ENCODE peak calls at places on chromosomes 12 and 14, in six cellular contexts. One of them, this sample, is unnamed. For H3K36me3, the result is how much of the 10 kb centered on the place peaks cover.

GRCh38 chr12:76883826-76884225 is 5.0 kb upstream of the CSRP2 start:
- DNase-seq in MM.1S: no peak
- DNase-seq in esophagus squamous epithelium: no peak
- DNase-seq in stomach: no peak
- DNase-seq in left ventricle myocardium inferior: peak
- DNase-seq in body of pancreas: peak
- DNase-seq in this sample: no peak

GRCh38 chr14:80587096-80587724 is 354.3 kb downstream of the CEP128 start:
- DNase-seq in MM.1S: no peak
- DNase-seq in body of pancreas: peak
- DNase-seq in esophagus squamous epithelium: no peak
- DNase-seq in stomach: no peak
- DNase-seq in left ventricle myocardium inferior: no peak
- DNase-seq in this sample: no peak

GRCh38 chr12:56591961-56592360 is 38.2 kb downstream of the BAZ2A start:
- DNase-seq in MM.1S: no peak
- DNase-seq in body of pancreas: no peak
- DNase-seq in left ventricle myocardium inferior: no peak
- DNase-seq in stomach: no peak
- DNase-seq in esophagus squamous epithelium: no peak
- DNase-seq in this sample: no peak

GRCh38 chr12:107368586-107368985 is 275.2 kb upstream of the CRY1 start:
- DNase-seq in esophagus squamous epithelium: no peak
- DNase-seq in stomach: no peak
- DNase-seq in left ventricle myocardium inferior: no peak
- DNase-seq in body of pancreas: no peak
- DNase-seq in MM.1S: no peak
- DNase-seq in this sample: no peak

GRCh38 chr12:77925536-77926108 is 94.9 kb downstream of the NAV3 start:
- DNase-seq in left ventricle myocardium inferior: peak
- DNase-seq in esophagus squamous epithelium: no peak
- DNase-seq in MM.1S: peak
- DNase-seq in stomach: peak
- DNase-seq in body of pancreas: peak
- DNase-seq in this sample: peak

GRCh38 chr12:58425481-58426392 is 484.4 kb downstream of the ATP23 start:
- DNase-seq in MM.1S: peak
- DNase-seq in stomach: peak
- DNase-seq in left ventricle myocardium inferior: no peak
- DNase-seq in body of pancreas: no peak
- DNase-seq in esophagus squamous epithelium: no peak
- DNase-seq in this sample: no peak

GRCh38 chr12:132132609-132133430 is 11.3 kb downstream of the DDX51 start:
- DNase-seq in esophagus squamous epithelium: no peak
- DNase-seq in stomach: no peak
- DNase-seq in left ventricle myocardium inferior: no peak
- DNase-seq in body of pancreas: no peak
- DNase-seq in MM.1S: no peak
- DNase-seq in this sample: peak

GRCh38 chr12:123986374-123986920 is 13.4 kb downstream of the ZNF664 start:
- DNase-seq in esophagus squamous epithelium: no peak
- DNase-seq in body of pancreas: no peak
- DNase-seq in left ventricle myocardium inferior: no peak
- DNase-seq in stomach: no peak
- DNase-seq in MM.1S: no peak
- DNase-seq in this sample: no peak

GRCh38 chr14:25887251-25887908 is 710.5 kb downstream of the NOVA1 start:
- DNase-seq in body of pancreas: no peak
- DNase-seq in left ventricle myocardium inferior: no peak
- DNase-seq in stomach: no peak
- DNase-seq in esophagus squamous epithelium: no peak
- DNase-seq in MM.1S: no peak
- DNase-seq in this sample: no peak

GRCh38 chr12:65152012-65152411 is 17.4 kb upstream of the LEMD3 start:
- DNase-seq in body of pancreas: no peak
- DNase-seq in stomach: no peak
- DNase-seq in MM.1S: no peak
- DNase-seq in esophagus squamous epithelium: no peak
- DNase-seq in left ventricle myocardium inferior: no peak
- DNase-seq in this sample: no peak

GRCh38 chr12:91406920-91407341 is 224.3 kb upstream of the DCN start:
- DNase-seq in body of pancreas: no peak
- DNase-seq in MM.1S: no peak
- DNase-seq in esophagus squamous epithelium: no peak
- DNase-seq in left ventricle myocardium inferior: no peak
- DNase-seq in stomach: no peak
- DNase-seq in this sample: no peak

GRCh38 chr14:35687335-35687939 is 121.7 kb downstream of the RALGAPA1 start:
- DNase-seq in left ventricle myocardium inferior: no peak
- DNase-seq in body of pancreas: peak
- DNase-seq in esophagus squamous epithelium: no peak
- DNase-seq in stomach: no peak
- DNase-seq in MM.1S: peak
- DNase-seq in this sample: no peak

GRCh38 chr14:58637391-58638230 is at the start of gene DACT1:
- DNase-seq in MM.1S: peak
- DNase-seq in body of pancreas: peak
- DNase-seq in stomach: peak
- DNase-seq in esophagus squamous epithelium: no peak
- DNase-seq in left ventricle myocardium inferior: peak
- DNase-seq in this sample: peak

GRCh38 chr12:2169964-2170363 is 117.2 kb downstream of the CACNA1C start:
- DNase-seq in left ventricle myocardium inferior: no peak
- DNase-seq in body of pancreas: no peak
- DNase-seq in esophagus squamous epithelium: no peak
- DNase-seq in stomach: no peak
- DNase-seq in MM.1S: no peak
- DNase-seq in this sample: no peak

GRCh38 chr14:102849522-102850379 is 72.5 kb downstream of the TRAF3 start:
- DNase-seq in stomach: peak
- DNase-seq in left ventricle myocardium inferior: no peak
- DNase-seq in MM.1S: no peak
- DNase-seq in esophagus squamous epithelium: no peak
- DNase-seq in body of pancreas: no peak
- DNase-seq in this sample: no peak

GRCh38 chr12:80494836-80495235 is 50.8 kb downstream of the PTPRQ start:
- DNase-seq in stomach: no peak
- DNase-seq in MM.1S: no peak
- DNase-seq in esophagus squamous epithelium: no peak
- DNase-seq in left ventricle myocardium inferior: no peak
- DNase-seq in body of pancreas: no peak
- DNase-seq in this sample: no peak

GRCh38 chr12:121787063-121787774 is 6.3 kb downstream of the RHOF start:
- DNase-seq in esophagus squamous epithelium: no peak
- DNase-seq in MM.1S: no peak
- DNase-seq in left ventricle myocardium inferior: no peak
- DNase-seq in stomach: peak
- DNase-seq in body of pancreas: no peak
- DNase-seq in this sample: peak

GRCh38 chr14:96229315-96229714 is 24.7 kb downstream of the BDKRB2 start:
- DNase-seq in stomach: no peak
- DNase-seq in left ventricle myocardium inferior: no peak
- DNase-seq in MM.1S: no peak
- DNase-seq in esophagus squamous epithelium: no peak
- DNase-seq in body of pancreas: no peak
- DNase-seq in this sample: peak

GRCh38 chr14:85437143-85437542 is 92.8 kb upstream of the FLRT2 start:
- DNase-seq in body of pancreas: peak
- DNase-seq in left ventricle myocardium inferior: no peak
- DNase-seq in esophagus squamous epithelium: no peak
- DNase-seq in MM.1S: no peak
- DNase-seq in stomach: no peak
- DNase-seq in this sample: no peak

GRCh38 chr12:49921299-49921698 is 17.6 kb upstream of the FAIM2 start:
- DNase-seq in MM.1S: no peak
- DNase-seq in left ventricle myocardium inferior: no peak
- DNase-seq in esophagus squamous epithelium: no peak
- DNase-seq in stomach: no peak
- DNase-seq in body of pancreas: no peak
- DNase-seq in this sample: no peak

GRCh38 chr12:57461326-57461903 is 1.8 kb downstream of the GLI1 start:
- DNase-seq in MM.1S: no peak
- DNase-seq in esophagus squamous epithelium: no peak
- DNase-seq in body of pancreas: peak
- DNase-seq in left ventricle myocardium inferior: peak
- DNase-seq in stomach: peak
- DNase-seq in this sample: peak

GRCh38 chr14:63551338-63551737 is 8.2 kb upstream of the PPP2R5E start:
- DNase-seq in stomach: no peak
- DNase-seq in left ventricle myocardium inferior: no peak
- DNase-seq in MM.1S: no peak
- DNase-seq in body of pancreas: no peak
- DNase-seq in esophagus squamous epithelium: no peak
- DNase-seq in this sample: no peak

GRCh38 chr12:108310489-108310888 is 28.6 kb downstream of the CMKLR1 start:
- DNase-seq in body of pancreas: no peak
- DNase-seq in esophagus squamous epithelium: no peak
- DNase-seq in left ventricle myocardium inferior: no peak
- DNase-seq in stomach: no peak
- DNase-seq in MM.1S: no peak
- DNase-seq in this sample: no peak

DNA sequence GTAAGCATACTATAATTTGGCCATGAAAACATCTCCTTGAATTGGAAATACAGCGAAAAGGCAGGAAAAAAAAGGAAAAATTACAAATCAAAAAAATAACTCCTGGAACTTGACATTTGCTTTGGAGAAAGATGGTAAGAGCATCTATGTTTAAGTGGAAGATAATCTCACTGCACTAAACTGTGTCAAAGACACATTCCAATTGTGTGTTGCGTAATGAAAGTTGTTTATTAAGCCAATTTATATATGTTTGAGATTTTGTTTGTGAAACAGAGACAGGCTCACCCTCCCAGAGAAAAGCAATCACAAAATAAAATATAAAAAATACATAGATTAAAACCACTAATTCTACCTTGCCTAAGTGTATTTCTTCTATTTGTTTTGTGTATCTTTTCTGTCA is 11.1 kb upstream of the ATXN7L3B start:
- DNase-seq in MM.1S: no peak
- DNase-seq in esophagus squamous epithelium: no peak
- DNase-seq in left ventricle myocardium inferior: no peak
- DNase-seq in stomach: no peak
- DNase-seq in body of pancreas: no peak
- DNase-seq in this sample: no peak
- H3K4me3 ChIP-seq in MM.1S: no peak
- H3K4me3 ChIP-seq in esophagus squamous epithelium: no peak
- H3K4me3 ChIP-seq in left ventricle myocardium inferior: no peak
- H3K4me3 ChIP-seq in stomach: no peak
- H3K4me3 ChIP-seq in body of pancreas: no peak
- H3K4me3 ChIP-seq in this sample: no peak

DNA sequence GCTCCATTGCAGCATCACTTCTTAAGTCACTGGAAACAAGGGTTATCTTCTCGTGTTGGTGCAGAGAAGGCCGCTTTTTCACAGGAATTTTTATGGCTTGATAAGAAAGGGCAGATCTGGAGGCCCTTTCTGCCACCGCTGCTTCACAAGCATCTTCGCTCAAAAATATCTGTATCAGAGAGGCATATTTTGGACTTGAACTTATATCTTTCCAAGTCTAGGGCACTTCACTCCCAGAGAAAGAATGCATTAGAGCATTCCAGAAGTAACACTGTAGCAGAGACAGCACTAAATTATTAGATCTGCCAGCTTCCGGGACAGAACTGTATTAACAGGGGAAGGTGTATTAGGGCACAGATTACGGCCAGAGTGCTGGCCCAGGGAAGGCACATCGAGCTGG is 151.7 kb upstream of the AMIGO2 start:
- DNase-seq in left ventricle myocardium inferior: no peak
- DNase-seq in MM.1S: no peak
- DNase-seq in body of pancreas: no peak
- DNase-seq in stomach: no peak
- DNase-seq in esophagus squamous epithelium: no peak
- DNase-seq in this sample: no peak
- H3K36me3 ChIP-seq in left ventricle myocardium inferior: under half
- H3K36me3 ChIP-seq in MM.1S: under half
- H3K36me3 ChIP-seq in body of pancreas: under half
- H3K36me3 ChIP-seq in stomach: under half
- H3K36me3 ChIP-seq in esophagus squamous epithelium: under half
- H3K36me3 ChIP-seq in this sample: under half

GRCh38 chr12:41680155-41680554 is 464.5 kb downstream of the GXYLT1 start:
- DNase-seq in MM.1S: no peak
- DNase-seq in esophagus squamous epithelium: no peak
- DNase-seq in left ventricle myocardium inferior: no peak
- DNase-seq in body of pancreas: no peak
- DNase-seq in stomach: no peak
- DNase-seq in this sample: no peak

GRCh38 chr12:41684997-41685396 is 459.7 kb downstream of the GXYLT1 start:
- DNase-seq in stomach: no peak
- DNase-seq in left ventricle myocardium inferior: no peak
- DNase-seq in esophagus squamous epithelium: no peak
- DNase-seq in MM.1S: no peak
- DNase-seq in body of pancreas: no peak
- DNase-seq in this sample: no peak

GRCh38 chr12:41683023-41683422 is 461.7 kb downstream of the GXYLT1 start:
- DNase-seq in esophagus squamous epithelium: no peak
- DNase-seq in MM.1S: peak
- DNase-seq in body of pancreas: no peak
- DNase-seq in left ventricle myocardium inferior: no peak
- DNase-seq in stomach: no peak
- DNase-seq in this sample: no peak

GRCh38 chr12:41681898-41682297 is 462.8 kb downstream of the GXYLT1 start:
- DNase-seq in body of pancreas: no peak
- DNase-seq in MM.1S: no peak
- DNase-seq in left ventricle myocardium inferior: no peak
- DNase-seq in stomach: no peak
- DNase-seq in esophagus squamous epithelium: no peak
- DNase-seq in this sample: no peak

DNA sequence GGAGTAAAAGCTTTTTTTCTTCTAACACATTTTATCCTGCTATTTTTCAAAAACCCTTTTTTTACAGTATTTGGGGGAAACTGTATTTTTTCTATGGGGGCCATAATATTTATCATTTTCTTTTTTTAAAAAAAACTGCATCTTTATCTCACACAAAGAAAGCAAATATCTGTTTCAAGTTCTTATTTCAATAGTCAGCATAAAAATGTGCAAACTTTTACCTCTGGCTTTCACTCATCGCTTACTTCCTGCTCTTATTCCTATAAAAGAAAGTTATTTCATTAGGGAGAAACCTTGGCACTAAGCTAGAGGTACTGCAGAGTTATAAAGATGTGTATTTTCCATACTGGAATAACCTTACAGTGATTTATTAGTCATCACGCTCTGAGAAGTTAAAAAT is 461.2 kb downstream of the GXYLT1 start:
- DNase-seq in esophagus squamous epithelium: no peak
- DNase-seq in left ventricle myocardium inferior: no peak
- DNase-seq in MM.1S: no peak
- DNase-seq in stomach: no peak
- DNase-seq in body of pancreas: no peak
- DNase-seq in this sample: no peak
- H3K4me3 ChIP-seq in esophagus squamous epithelium: no peak
- H3K4me3 ChIP-seq in left ventricle myocardium inferior: no peak
- H3K4me3 ChIP-seq in MM.1S: no peak
- H3K4me3 ChIP-seq in stomach: no peak
- H3K4me3 ChIP-seq in body of pancreas: no peak
- H3K4me3 ChIP-seq in this sample: no peak

DNA sequence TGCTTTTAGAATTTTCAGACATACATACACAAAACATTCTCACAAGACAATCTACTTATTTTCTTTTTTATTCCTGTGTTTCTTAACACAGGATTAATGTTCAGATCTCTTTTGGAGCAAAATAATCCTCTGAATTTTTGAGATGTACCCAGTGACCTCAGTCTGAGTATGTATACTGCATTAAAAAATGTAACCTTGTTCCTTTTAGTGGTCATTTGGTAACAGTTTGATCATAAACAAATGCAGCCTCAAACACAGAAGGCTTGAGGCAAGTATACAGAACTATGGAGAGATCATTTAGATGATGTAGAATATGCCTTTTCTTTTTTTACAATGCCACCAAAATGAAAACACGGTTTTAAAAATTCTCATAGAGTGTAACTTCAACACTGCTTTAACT is 9.7 kb downstream of the HIF1A start:
- DNase-seq in body of pancreas: no peak
- DNase-seq in esophagus squamous epithelium: no peak
- DNase-seq in stomach: no peak
- DNase-seq in left ventricle myocardium inferior: no peak
- DNase-seq in MM.1S: no peak
- DNase-seq in this sample: no peak
- H3K36me3 ChIP-seq in body of pancreas: under half
- H3K36me3 ChIP-seq in esophagus squamous epithelium: under half
- H3K36me3 ChIP-seq in stomach: under half
- H3K36me3 ChIP-seq in left ventricle myocardium inferior: under half
- H3K36me3 ChIP-seq in MM.1S: under half
- H3K36me3 ChIP-seq in this sample: under half